ENCODE peak calls at places on chromosomes 3 and 15, in four cellular contexts. One of them, this sample, is unnamed.

GRCh38 chr3:13296662-13297061 is 123.5 kb downstream of the NUP210 start:
- DNase-seq in HepG2: no peak
- DNase-seq in IMR-90: no peak
- DNase-seq in K562: no peak
- DNase-seq in this sample: no peak

GRCh38 chr3:177802151-177802900 is 605.0 kb upstream of the TBL1XR1 start:
- DNase-seq in HepG2: no peak
- DNase-seq in IMR-90: peak; percentile 61
- DNase-seq in K562: no peak
- DNase-seq in this sample: no peak

GRCh38 chr15:84734794-84735479 is 13.5 kb upstream of the ZNF592 start:
- DNase-seq in K562: peak; percentile 80
- DNase-seq in HepG2: peak; percentile 56
- DNase-seq in IMR-90: peak; percentile 63
- DNase-seq in this sample: peak; percentile 93

GRCh38 chr3:134776518-134776917 is 18.5 kb upstream of the EPHB1 start:
- DNase-seq in IMR-90: no peak
- DNase-seq in HepG2: no peak
- DNase-seq in K562: no peak
- DNase-seq in this sample: no peak

GRCh38 chr15:97521894-97522293 is 438.6 kb upstream of the ARRDC4 start:
- DNase-seq in HepG2: no peak
- DNase-seq in IMR-90: no peak
- DNase-seq in K562: no peak
- DNase-seq in this sample: no peak

GRCh38 chr3:195172896-195173295 is 98.1 kb downstream of the XXYLT1 start:
- DNase-seq in HepG2: no peak
- DNase-seq in IMR-90: no peak
- DNase-seq in K562: no peak
- DNase-seq in this sample: no peak

GRCh38 chr15:27601239-27601942 is 497.7 kb downstream of the OCA2 start:
- DNase-seq in K562: no peak
- DNase-seq in IMR-90: no peak
- DNase-seq in HepG2: no peak
- DNase-seq in this sample: peak; percentile 64

GRCh38 chr3:74027121-74027520 is 402.4 kb upstream of the PDZRN3 start:
- DNase-seq in HepG2: peak; percentile 1
- DNase-seq in K562: no peak
- DNase-seq in IMR-90: no peak
- DNase-seq in this sample: no peak

GRCh38 chr3:129173206-129173605 is 10.5 kb downstream of the CNBP start:
- DNase-seq in K562: no peak
- DNase-seq in IMR-90: no peak
- DNase-seq in HepG2: no peak
- DNase-seq in this sample: no peak

GRCh38 chr15:65132841-65133549 is 613 bp downstream of the PDCD7 start:
- DNase-seq in IMR-90: peak; percentile 47
- DNase-seq in K562: peak; percentile 68
- DNase-seq in HepG2: peak; percentile 12
- DNase-seq in this sample: peak; percentile 55

GRCh38 chr3:154105218-154105975 is 15.8 kb upstream of the ARHGEF26 start:
- DNase-seq in HepG2: no peak
- DNase-seq in IMR-90: peak; percentile 3
- DNase-seq in K562: no peak
- DNase-seq in this sample: no peak

GRCh38 chr15:35671197-35671596 is 125.2 kb upstream of the DPH6 start:
- DNase-seq in HepG2: no peak
- DNase-seq in IMR-90: no peak
- DNase-seq in K562: no peak
- DNase-seq in this sample: no peak

GRCh38 chr15:48717458-48717857 is 71.9 kb upstream of the FBN1 start:
- DNase-seq in K562: no peak
- DNase-seq in IMR-90: peak; percentile 59
- DNase-seq in HepG2: no peak
- DNase-seq in this sample: no peak

GRCh38 chr3:46893146-46893748 is 15.7 kb downstream of the PTH1R start:
- DNase-seq in HepG2: no peak
- DNase-seq in IMR-90: no peak
- DNase-seq in K562: no peak
- DNase-seq in this sample: no peak

GRCh38 chr3:53102601-53103147 is 27.6 kb downstream of the RFT1 start:
- DNase-seq in IMR-90: no peak
- DNase-seq in K562: peak; percentile 55
- DNase-seq in HepG2: no peak
- DNase-seq in this sample: no peak

GRCh38 chr15:74220475-74221248 is 15.5 kb upstream of the CCDC33 start:
- DNase-seq in HepG2: no peak
- DNase-seq in IMR-90: no peak
- DNase-seq in K562: no peak
- DNase-seq in this sample: no peak

GRCh38 chr3:11803977-11804903 is 42.4 kb downstream of the TAMM41 start:
- DNase-seq in K562: peak; percentile 77
- DNase-seq in HepG2: peak; percentile 51
- DNase-seq in IMR-90: peak; percentile 55
- DNase-seq in this sample: peak; percentile 68

GRCh38 chr15:77650285-77650684 is 17.6 kb upstream of the LINGO1 start:
- DNase-seq in IMR-90: no peak
- DNase-seq in K562: peak; percentile 69
- DNase-seq in HepG2: peak; percentile 29
- DNase-seq in this sample: peak; percentile 41

GRCh38 chr3:137582484-137582883 is 181.6 kb upstream of the SOX14 start:
- DNase-seq in K562: no peak
- DNase-seq in IMR-90: no peak
- DNase-seq in HepG2: no peak
- DNase-seq in this sample: no peak

GRCh38 chr3:17518189-17519059 is 224.0 kb downstream of the TBC1D5 start:
- DNase-seq in HepG2: no peak
- DNase-seq in K562: no peak
- DNase-seq in IMR-90: no peak
- DNase-seq in this sample: no peak

GRCh38 chr3:17510265-17510664 is 232.2 kb downstream of the TBC1D5 start:
- DNase-seq in K562: no peak
- DNase-seq in IMR-90: no peak
- DNase-seq in HepG2: no peak
- DNase-seq in this sample: no peak

GRCh38 chr3:17514597-17514996 is 227.8 kb downstream of the TBC1D5 start:
- DNase-seq in K562: no peak
- DNase-seq in HepG2: no peak
- DNase-seq in IMR-90: no peak
- DNase-seq in this sample: no peak

DNA sequence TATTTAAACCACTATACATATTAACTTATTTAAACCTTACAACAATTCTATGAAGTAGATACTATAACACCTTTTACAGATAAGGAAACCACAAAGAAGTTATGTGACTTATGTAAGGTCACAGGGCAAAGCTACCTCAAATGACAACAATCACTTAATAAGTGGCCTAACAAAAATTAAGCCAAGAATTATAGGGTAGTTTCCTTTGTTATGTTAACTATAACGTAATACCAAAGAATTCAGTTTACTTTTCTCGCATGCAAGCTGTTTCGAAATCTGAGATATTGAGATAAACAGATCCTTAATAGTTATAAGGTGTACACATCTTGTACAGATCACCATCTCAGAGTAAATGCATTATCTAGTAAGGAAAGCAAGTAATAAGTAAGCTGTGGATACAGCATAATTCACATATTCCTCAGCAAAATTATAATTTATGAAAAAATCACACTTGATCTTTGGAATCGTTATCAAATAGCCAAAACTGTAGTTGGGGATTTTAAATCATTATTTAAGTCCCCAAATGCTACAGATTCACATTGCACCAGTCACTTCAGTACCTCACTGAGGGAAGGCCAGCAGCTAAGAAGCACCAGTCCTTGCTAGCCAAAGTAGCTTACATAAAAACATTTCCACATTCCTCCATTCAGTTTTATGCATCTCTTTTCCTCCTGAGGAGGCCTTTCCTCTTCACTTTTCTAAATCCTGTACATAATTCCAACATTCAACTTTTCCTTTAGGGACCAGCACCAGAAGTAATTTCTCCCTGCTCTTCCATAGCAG is 226.8 kb downstream of the TBC1D5 start:
- DNase-seq in K562: no peak
- DNase-seq in HepG2: no peak
- DNase-seq in IMR-90: peak; percentile 62
- DNase-seq in this sample: no peak
- TF ChIP-seq RFX5 in K562: no peak
- TF ChIP-seq RFX5 in HepG2: no peak
- TF ChIP-seq RFX5 in IMR-90: no peak
- TF ChIP-seq RFX5 in this sample: no peak

GRCh38 chr3:69791919-69792399 is 52.7 kb downstream of the MITF start:
- DNase-seq in IMR-90: peak; percentile 72
- DNase-seq in K562: peak; percentile 48
- DNase-seq in HepG2: no peak
- DNase-seq in this sample: peak; percentile 46
- TF ChIP-seq RFX5 in IMR-90: no peak
- TF ChIP-seq RFX5 in K562: no peak
- TF ChIP-seq RFX5 in HepG2: no peak
- TF ChIP-seq RFX5 in this sample: no peak

GRCh38 chr3:25452185-25452584 is 24.1 kb downstream of the RARB start:
- DNase-seq in HepG2: no peak
- DNase-seq in IMR-90: no peak
- DNase-seq in K562: no peak
- DNase-seq in this sample: no peak
- TF ChIP-seq RFX5 in HepG2: no peak
- TF ChIP-seq RFX5 in IMR-90: no peak
- TF ChIP-seq RFX5 in K562: no peak
- TF ChIP-seq RFX5 in this sample: no peak

DNA sequence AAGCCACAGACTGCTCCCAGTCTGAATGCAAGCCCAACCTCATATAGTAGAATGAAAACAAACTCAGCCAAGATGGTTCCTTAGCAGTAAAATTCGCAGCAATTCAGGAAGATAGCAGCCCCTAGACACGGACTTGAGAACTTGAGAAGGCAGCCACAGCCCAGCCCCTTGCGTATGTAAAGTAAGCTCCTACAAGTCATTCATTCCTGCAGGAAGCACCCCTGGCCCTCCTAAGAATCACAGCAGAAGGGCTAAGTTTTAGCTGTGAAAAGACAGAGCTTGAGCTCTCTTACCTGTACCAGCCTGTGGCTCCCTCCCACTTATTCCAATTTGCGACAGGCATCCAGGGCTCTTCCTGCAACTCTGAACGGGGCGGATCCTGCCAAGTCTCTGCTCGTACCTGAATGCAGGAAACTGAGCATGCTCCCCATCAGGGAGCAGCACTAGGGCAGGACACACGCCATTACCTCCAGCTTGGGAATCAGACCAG is 136.4 kb downstream of the MAGI1 start:
- DNase-seq in HepG2: no peak
- DNase-seq in K562: no peak
- DNase-seq in IMR-90: no peak
- DNase-seq in this sample: no peak
- TF ChIP-seq RFX5 in HepG2: no peak
- TF ChIP-seq RFX5 in K562: no peak
- TF ChIP-seq RFX5 in IMR-90: no peak
- TF ChIP-seq RFX5 in this sample: no peak

GRCh38 chr3:181726351-181727121 is 14.8 kb downstream of the SOX2 start:
- DNase-seq in IMR-90: no peak
- DNase-seq in HepG2: no peak
- DNase-seq in K562: no peak
- DNase-seq in this sample: no peak
- TF ChIP-seq RFX5 in IMR-90: no peak
- TF ChIP-seq RFX5 in HepG2: no peak
- TF ChIP-seq RFX5 in K562: no peak
- TF ChIP-seq RFX5 in this sample: no peak

DNA sequence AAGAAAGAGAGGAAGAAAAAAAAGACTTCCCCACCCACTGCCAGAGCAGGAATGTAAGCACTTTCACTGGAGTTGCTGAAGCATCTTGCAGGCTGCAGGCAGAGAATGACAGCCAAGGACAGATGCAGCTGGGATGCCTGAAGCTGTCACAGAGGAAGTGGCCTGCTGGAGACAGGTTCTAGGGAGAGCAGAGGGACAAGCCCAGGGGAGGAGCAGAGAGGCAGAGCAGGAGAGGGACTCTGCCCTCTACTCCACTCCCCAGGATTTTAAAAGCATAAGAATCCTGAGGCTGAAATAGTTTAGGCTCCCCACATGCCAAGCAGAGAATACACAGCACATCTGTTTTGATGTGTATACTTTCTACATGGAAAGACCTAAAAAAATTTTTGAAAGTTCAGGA is 326.2 kb downstream of the TUSC7 start:
- DNase-seq in K562: no peak
- DNase-seq in HepG2: no peak
- DNase-seq in IMR-90: peak; percentile 30
- DNase-seq in this sample: no peak
- TF ChIP-seq RFX5 in K562: no peak
- TF ChIP-seq RFX5 in HepG2: no peak
- TF ChIP-seq RFX5 in IMR-90: no peak
- TF ChIP-seq RFX5 in this sample: no peak

This sample was measured in A549.